ENCODE peak calls at places on chromosomes 5 and 9, in eight cellular contexts. P, Q, J, H, V, R, G and X are unnamed samples.
A peak's percentile ranks its signal among the peaks of the same experiment; 100 is the strongest.

GRCh38 chr5:3024976-3025375 is 273.5 kb upstream of the IRX2 start:
- DNase-seq in P (no peak), Q (no peak), J (no peak), H (no peak), V (no peak), R (no peak), G (no peak), X (no peak)

GRCh38 chr9:135644631-135645218 is 5.4 kb upstream of the GLT6D1 start:
- DNase-seq in P (no peak), Q (no peak), J (no peak), H (no peak), V (no peak), R (no peak), G (no peak), X (no peak)

GRCh38 chr5:73119492-73120157 is 750 bp upstream of the TMEM171 start:
- DNase-seq in P (no peak), Q (peak; percentile 58), J (no peak), H (peak; percentile 25), V (no peak), R (peak; percentile 71), G (no peak), X (no peak)

GRCh38 chr5:177494356-177495195 is 2.8 kb downstream of the PDLIM7 start:
- DNase-seq in P (peak; percentile 57), Q (peak; percentile 97), J (peak; percentile 90), H (peak; percentile 90), V (peak; percentile 93), R (peak; percentile 83), G (peak; percentile 60), X (peak; percentile 96)

GRCh38 chr5:122492675-122493074 is 180.6 kb downstream of the SNCAIP start:
- DNase-seq in P (peak; percentile 6), Q (peak; percentile 31), J (no peak), H (peak; percentile 36), V (no peak), R (no peak), G (no peak), X (no peak)

GRCh38 chr5:92401492-92401891 is 1018.4 kb upstream of the ARRDC3 start:
- DNase-seq in P (no peak), Q (peak; percentile 43), J (no peak), H (peak; percentile 42), V (no peak), R (no peak), G (no peak), X (peak; percentile 79)

GRCh38 chr9:104861406-104861805 is 66.5 kb downstream of the ABCA1 start:
- DNase-seq in P (no peak), Q (no peak), J (no peak), H (no peak), V (peak; percentile 48), R (no peak), G (no peak), X (no peak)

GRCh38 chr5:53991942-53992341 is 318.4 kb downstream of the ARL15 start:
- DNase-seq in P (no peak), Q (peak; percentile 53), J (no peak), H (peak; percentile 58), V (no peak), R (no peak), G (no peak), X (no peak)

GRCh38 chr9:77435272-77435671 is 212.8 kb downstream of the GNA14 start:
- DNase-seq in P (no peak), Q (no peak), J (no peak), H (peak; percentile 64), V (no peak), R (no peak), G (no peak), X (no peak)

GRCh38 chr9:87327567-87328125 is 170.0 kb upstream of the DAPK1 start:
- DNase-seq in P (no peak), Q (no peak), J (no peak), H (no peak), V (no peak), R (no peak), G (no peak), X (no peak)

GRCh38 chr9:114287763-114288232 is 35.1 kb upstream of the ORM1 start:
- DNase-seq in P (no peak), Q (no peak), J (no peak), H (no peak), V (no peak), R (peak; percentile 21), G (no peak), X (no peak)

GRCh38 chr5:171418982-171419662 is at the start of gene FGF18:
- DNase-seq in P (peak; percentile 49), Q (peak; percentile 51), J (peak; percentile 59), H (peak; percentile 65), V (no peak), R (peak; percentile 69), G (no peak), X (peak; percentile 70)

GRCh38 chr9:37550781-37551180 is 25.4 kb downstream of the FBXO10 start:
- DNase-seq in P (no peak), Q (peak; percentile 13), J (no peak), H (peak; percentile 10), V (no peak), R (no peak), G (peak; percentile 65), X (peak; percentile 47)

GRCh38 chr9:94801685-94802084 is 75.2 kb downstream of the AOPEP start:
- DNase-seq in P (no peak), Q (no peak), J (no peak), H (no peak), V (no peak), R (no peak), G (no peak), X (peak; percentile 66)

GRCh38 chr9:137462396-137463193 is 3.5 kb upstream of the NSMF start:
- DNase-seq in P (no peak), Q (no peak), J (no peak), H (no peak), V (no peak), R (peak; percentile 51), G (no peak), X (no peak)

GRCh38 chr9:80294318-80294717 is 722.6 kb downstream of the TLE4 start:
- DNase-seq in P (no peak), Q (no peak), J (no peak), H (no peak), V (no peak), R (no peak), G (no peak), X (no peak)

GRCh38 chr5:178672635-178673034 is 45.8 kb upstream of the CLK4 start:
- DNase-seq in P (no peak), Q (no peak), J (no peak), H (no peak), V (no peak), R (no peak), G (no peak), X (no peak)

GRCh38 chr5:89374144-89374784 is 491.3 kb upstream of the MEF2C start:
- DNase-seq in P (no peak), Q (peak; percentile 8), J (no peak), H (no peak), V (no peak), R (no peak), G (no peak), X (no peak)

GRCh38 chr9:119366909-119367690 is 2.1 kb downstream of the BRINP1 start:
- DNase-seq in P (no peak), Q (no peak), J (no peak), H (no peak), V (no peak), R (no peak), G (no peak), X (no peak)

GRCh38 chr5:61397238-61397637 is 65.2 kb downstream of the ZSWIM6 start:
- DNase-seq in P (no peak), Q (peak; percentile 30), J (no peak), H (no peak), V (no peak), R (no peak), G (no peak), X (no peak)

DNA sequence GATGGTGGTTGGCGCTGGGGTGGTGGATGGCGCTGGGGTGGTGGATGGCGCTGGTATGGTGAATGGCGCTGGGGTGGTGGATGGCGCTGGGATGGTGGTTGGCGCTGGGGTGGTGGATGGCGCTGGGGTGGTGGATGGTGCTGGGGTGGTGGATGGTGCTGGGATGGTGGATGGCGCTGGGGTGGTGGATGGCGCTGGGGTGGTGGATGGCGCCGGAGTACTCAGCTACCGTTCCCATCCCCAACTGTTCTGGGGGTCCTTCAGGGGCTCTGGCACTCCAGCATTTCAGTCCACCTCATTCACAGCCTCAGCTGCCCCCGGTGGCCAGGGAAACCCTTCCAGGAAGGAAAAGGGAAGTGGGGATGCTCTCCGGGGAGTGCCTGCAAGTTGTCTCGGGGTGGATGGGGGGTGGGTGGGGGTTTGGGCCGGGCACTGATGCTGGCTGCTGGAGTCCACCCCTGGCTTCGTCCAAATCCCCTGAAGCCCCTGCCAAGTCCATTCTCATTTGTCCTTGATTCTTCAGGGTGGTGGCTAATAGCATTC is 147.3 kb upstream of the COL5A1 start:
- DNase-seq in P (no peak), Q (no peak), J (no peak), H (no peak), V (no peak), R (no peak), G (no peak), X (no peak)
- TF ChIP-seq CTCF in P (no peak), Q (no peak), J (no peak), H (no peak), V (no peak), R (no peak), G (no peak), X (no peak)

GRCh38 chr5:141236516-141237313 is 8.5 kb upstream of the PCDHB15 start:
- DNase-seq in P (no peak), Q (no peak), J (no peak), H (no peak), V (no peak), R (no peak), G (no peak), X (no peak)

GRCh38 chr5:141234109-141234508 is 11.0 kb downstream of the PCDHB14 start:
- DNase-seq in P (no peak), Q (peak; percentile 21), J (no peak), H (peak; percentile 10), V (no peak), R (no peak), G (no peak), X (no peak)
- TF ChIP-seq CTCF in P (no peak), Q (peak; percentile 13), J (no peak), H (peak; percentile 12), V (no peak), R (no peak), G (peak; percentile 28), X (peak; percentile 4)

DNA sequence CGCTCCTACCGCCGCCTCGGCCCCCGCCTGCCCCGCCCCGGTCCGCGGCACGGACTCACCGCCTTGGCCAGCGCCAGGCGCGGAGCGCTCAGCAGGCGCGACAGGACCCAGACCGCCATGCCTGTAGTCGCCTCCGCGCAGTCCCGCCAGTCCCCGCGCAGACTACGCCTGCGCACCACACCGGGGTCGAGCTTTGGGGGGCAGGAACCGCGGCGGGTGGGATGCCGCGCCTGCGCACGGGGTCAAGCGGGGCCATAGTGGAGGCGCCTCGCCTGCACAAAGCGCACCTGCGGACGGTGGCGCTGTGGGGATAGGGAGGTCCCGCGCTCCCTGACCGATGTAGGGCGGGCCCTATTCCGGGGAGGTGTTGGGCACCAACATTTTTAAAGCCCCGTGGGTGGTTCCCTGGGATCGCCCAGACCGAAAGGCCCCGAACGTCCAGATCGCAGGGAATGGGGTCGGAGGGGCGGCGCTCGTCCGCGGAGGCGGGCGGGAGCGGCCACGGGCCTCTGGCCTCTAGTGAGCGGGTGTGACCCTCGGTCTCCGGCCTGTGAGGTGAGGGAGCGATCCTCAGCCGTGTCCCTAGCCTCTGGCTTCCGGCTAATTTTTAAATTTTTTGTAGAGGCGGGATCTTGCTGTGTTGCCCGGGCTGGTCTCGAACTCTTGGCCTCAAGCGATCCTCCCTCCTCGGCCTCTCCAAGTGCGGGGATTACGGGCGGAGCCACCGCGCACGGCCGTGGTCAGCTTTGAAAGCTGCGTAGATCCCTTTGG is 70.8 kb upstream of the LPCAT1 start:
- DNase-seq in P (no peak), Q (peak; percentile 38), J (no peak), H (peak; percentile 67), V (no peak), R (peak; percentile 78), G (no peak), X (no peak)
- TF ChIP-seq CTCF in P (peak; percentile 22), Q (peak; percentile 34), J (peak; percentile 60), H (peak; percentile 32), V (no peak), R (no peak), G (peak; percentile 61), X (no peak)

GRCh38 chr5:164597293-164597900 is 1092.0 kb downstream of the MAT2B start:
- DNase-seq in P (peak; percentile 14), Q (peak; percentile 1), J (no peak), H (no peak), V (peak; percentile 7), R (no peak), G (no peak), X (no peak)
- TF ChIP-seq CTCF in P (peak; percentile 86), Q (peak; percentile 16), J (no peak), H (no peak), V (peak; percentile 26), R (no peak), G (no peak), X (peak; percentile 37)